ENCODE peak calls at places on chromosomes 1 and 21, in four cellular contexts. C is esophagus squamous epithelium; S is stimulated activated CD4-positive, alpha-beta T cell treated with anti-CD3 and anti-CD28 coated beads, Interleukin-12 subunit alpha, Interleukin-12 subunit beta, amount 100 ng/mL, for 48 hours; H is Calu3. T is an unnamed sample.

GRCh38 chr1:12113433-12114339 is 50.6 kb downstream of the TNFRSF8 start:
- DNase-seq in S (no peak), C (no peak), H (no peak), T (no peak)

GRCh38 chr1:61388586-61388985 is 306.2 kb downstream of the NFIA start:
- DNase-seq in C (no peak), H (no peak), S (no peak), T (peak; percentile 74)

GRCh38 chr1:16315437-16315836 is 36.8 kb downstream of the FBXO42 start:
- DNase-seq in C (no peak), H (no peak), S (no peak), T (no peak)

GRCh38 chr1:6603851-6604558 is 1.3 kb upstream of the KLHL21 start:
- DNase-seq in H (peak; percentile 46), S (no peak), C (no peak), T (peak; percentile 71)

GRCh38 chr1:109825774-109826173 is 62.1 kb upstream of the EPS8L3 start:
- DNase-seq in S (no peak), C (no peak), H (no peak), T (no peak)

GRCh38 chr1:18041685-18042355 is 65.8 kb upstream of the IGSF21 start:
- DNase-seq in C (no peak), H (no peak), S (no peak), T (no peak)

GRCh38 chr1:3906672-3907020 is 6.6 kb upstream of the C1orf174 start:
- DNase-seq in C (no peak), S (no peak), H (no peak), T (no peak)

GRCh38 chr1:173925306-173926242 is 8.4 kb upstream of the SERPINC1 start:
- DNase-seq in S (no peak), C (no peak), H (no peak), T (no peak)

GRCh38 chr1:2229921-2230700 is 2.0 kb downstream of the SKI start:
- DNase-seq in C (no peak), H (peak; percentile 18), S (no peak), T (peak; percentile 61)

GRCh38 chr21:42557420-42557819 is 43.8 kb downstream of the SLC37A1 start:
- DNase-seq in S (no peak), H (no peak), C (no peak), T (no peak)

GRCh38 chr1:230502996-230503395 is 76.9 kb upstream of the PGBD5 start:
- DNase-seq in H (no peak), S (no peak), C (no peak), T (no peak)

GRCh38 chr1:105865546-105865945 is 1190.9 kb upstream of the PRMT6 start:
- DNase-seq in C (no peak), H (no peak), S (no peak), T (no peak)

T was measured in Daoy.